ENCODE peak calls at places on chromosomes 1 and 21, in nine cellular contexts. X is head of caudate nucleus; L is fibroblast of the conjunctiva; Z is activated CD4-positive, CD25-positive, alpha-beta regulatory T cell treated with anti-CD3 and anti-CD28 coated beads, Interleukin-2, amount 50 U/mL, for 72 hours; K is central memory CD4-positive, alpha-beta T cell; G is activated naive CD8-positive, alpha-beta T cell treated with anti-CD3 and anti-CD28 coated beads, Interleukin-2, amount 50 U/mL, for 16 hours; T is natural killer cell treated with Interleukin-12 subunit alpha and Interleukin-12 subunit beta and Interleukin-15 and Interleukin-18, amount 100 ng/mL, for 72 hours; Y is A549; R is T follicular helper cell. C is an unnamed sample.

GRCh38 chr1:56456426-56457101 is 122.8 kb downstream of the PLPP3 start:
- DNase-seq in T (no peak), X (no peak), K (no peak), Z (no peak), R (no peak), G (no peak), Y (peak), L (no peak), C (no peak)

GRCh38 chr1:62688687-62689085 is 500 bp upstream of the DOCK7 start:
- DNase-seq in G (no peak), Y (no peak), X (no peak), Z (no peak), T (no peak), R (no peak), K (peak), L (no peak), C (peak)

GRCh38 chr1:195200772-195201171 is 1407.5 kb downstream of the KCNT2 start:
- DNase-seq in G (no peak), Z (no peak), L (no peak), K (no peak), X (no peak), T (no peak), R (no peak), Y (no peak), C (no peak)

GRCh38 chr1:178953034-178953433 is 72.7 kb upstream of the FAM20B start:
- DNase-seq in X (no peak), Z (no peak), G (no peak), R (no peak), Y (no peak), T (no peak), K (no peak), L (peak), C (no peak)

GRCh38 chr1:23533288-23534130 is 2.5 kb upstream of the E2F2 start:
- DNase-seq in Z (no peak), Y (no peak), T (no peak), G (no peak), K (no peak), R (no peak), L (no peak), X (no peak), C (no peak)

GRCh38 chr1:227777646-227778045 is 37.8 kb upstream of the PRSS38 start:
- DNase-seq in T (peak), G (no peak), Z (no peak), X (no peak), R (no peak), K (no peak), Y (no peak), L (no peak), C (no peak)

GRCh38 chr1:2255047-2255419 is 26.9 kb downstream of the SKI start:
- DNase-seq in X (no peak), K (no peak), Z (no peak), G (no peak), T (no peak), Y (no peak), R (no peak), L (no peak), C (no peak)

GRCh38 chr1:176102700-176103244 is 104.3 kb downstream of the COP1 start:
- DNase-seq in Z (no peak), X (no peak), K (no peak), R (no peak), G (no peak), Y (no peak), L (no peak), T (no peak), C (no peak)

GRCh38 chr1:117928881-117929339 is 511 bp downstream of the GDAP2 start:
- DNase-seq in Z (no peak), T (peak), Y (peak), L (peak), K (peak), G (peak), R (peak), X (peak), C (peak)

GRCh38 chr1:26349196-26349885 is 4.6 kb downstream of the CRYBG2 start:
- DNase-seq in Z (no peak), X (no peak), T (no peak), K (no peak), R (no peak), Y (peak), G (no peak), L (no peak), C (no peak)

GRCh38 chr1:192539450-192540132 is 36.0 kb upstream of the RGS1 start:
- DNase-seq in G (no peak), T (no peak), L (peak), Z (no peak), R (no peak), X (no peak), Y (peak), K (no peak), C (no peak)

GRCh38 chr1:220487297-220487820 is 40.6 kb upstream of the MARK1 start:
- DNase-seq in L (peak), Z (no peak), T (no peak), Y (peak), G (no peak), K (no peak), R (no peak), X (no peak), C (peak)

GRCh38 chr1:201509601-201510374 is 2.9 kb upstream of the CSRP1 start:
- DNase-seq in X (no peak), G (no peak), R (no peak), T (no peak), Y (no peak), K (no peak), Z (no peak), L (no peak), C (no peak)

GRCh38 chr1:41802532-41803501 is 115.9 kb downstream of the HIVEP3 start:
- DNase-seq in L (no peak), G (no peak), T (peak), R (no peak), Z (no peak), K (peak), X (peak), Y (no peak), C (no peak)

GRCh38 chr1:85284202-85284601 is 7.8 kb upstream of the BCL10 start:
- DNase-seq in X (no peak), L (no peak), Y (no peak), T (no peak), K (no peak), R (no peak), Z (no peak), G (no peak), C (no peak)

GRCh38 chr21:45098867-45099266 is 24.5 kb downstream of the ADARB1 start:
- DNase-seq in K (no peak), R (no peak), L (no peak), T (no peak), X (no peak), Z (no peak), G (no peak), Y (peak), C (no peak)